ENCODE peak calls at places on chromosome 15, in five cellular contexts. P, B, Z, L and D are unnamed samples. For H3K9me3, the result is how much of the 10 kb centered on the place peaks cover.

GRCh38 chr15:23823508-23823907 is 136.4 kb upstream of the NDN start:
- DNase-seq in P (no peak), B (no peak), Z (no peak), L (no peak), D (no peak)

GRCh38 chr15:70290708-70291107 is 193.0 kb upstream of the TLE3 start:
- DNase-seq in P (no peak), B (no peak), Z (no peak), L (no peak), D (no peak)

GRCh38 chr15:23415321-23415865 is 31.6 kb downstream of the GOLGA6L2 start:
- DNase-seq in P (no peak), B (no peak), Z (no peak), L (peak), D (no peak)

GRCh38 chr15:57060799-57061198 is 142.4 kb downstream of the TCF12 start:
- DNase-seq in P (no peak), B (no peak), Z (no peak), L (no peak), D (peak)

GRCh38 chr15:77723756-77724155 is 91.0 kb upstream of the LINGO1 start:
- DNase-seq in P (no peak), B (no peak), Z (no peak), L (no peak), D (no peak)

GRCh38 chr15:69119692-69120395 is 40.6 kb upstream of the GLCE start:
- DNase-seq in P (no peak), B (no peak), Z (no peak), L (no peak), D (no peak)

GRCh38 chr15:58070801-58071418 is 5.4 kb upstream of the ALDH1A2 start:
- DNase-seq in P (peak), B (peak), Z (peak), L (peak), D (no peak)

GRCh38 chr15:29556385-29556784 is 265.9 kb downstream of the TJP1 start:
- DNase-seq in P (no peak), B (no peak), Z (no peak), L (no peak), D (no peak)

GRCh38 chr15:85019815-85020590 is 38.3 kb downstream of the PDE8A start:
- DNase-seq in P (no peak), B (no peak), Z (no peak), L (no peak), D (no peak)

GRCh38 chr15:57165992-57166391 is 210.3 kb upstream of the CGNL1 start:
- DNase-seq in P (no peak), B (no peak), Z (no peak), L (no peak), D (no peak)

GRCh38 chr15:32730677-32731654 is 13.2 kb downstream of the GREM1 start:
- DNase-seq in P (peak), B (peak), Z (no peak), L (peak), D (no peak)

GRCh38 chr15:69854521-69855171 is 243.1 kb downstream of the TLE3 start:
- DNase-seq in P (no peak), B (no peak), Z (peak), L (no peak), D (peak)

GRCh38 chr15:86813892-86814291 is 734.2 kb downstream of the AGBL1 start:
- DNase-seq in P (no peak), B (no peak), Z (no peak), L (no peak), D (no peak)

GRCh38 chr15:66188464-66188863 is 65.1 kb downstream of the MEGF11 start:
- DNase-seq in P (no peak), B (no peak), Z (no peak), L (no peak), D (no peak)

GRCh38 chr15:66654718-66655375 is 47.2 kb upstream of the SMAD6 start:
- DNase-seq in P (no peak), B (no peak), Z (no peak), L (peak), D (no peak)

GRCh38 chr15:39361497-39361896 is 219.4 kb upstream of the THBS1 start:
- DNase-seq in P (no peak), B (no peak), Z (no peak), L (no peak), D (no peak)

GRCh38 chr15:29035571-29036285 is 150.0 kb downstream of the APBA2 start:
- DNase-seq in P (no peak), B (no peak), Z (no peak), L (no peak), D (no peak)

GRCh38 chr15:94535298-94536048 is 304.1 kb downstream of the MCTP2 start:
- DNase-seq in P (no peak), B (no peak), Z (no peak), L (no peak), D (no peak)

GRCh38 chr15:40162552-40162951 is 1.7 kb downstream of the BUB1B start:
- DNase-seq in P (no peak), B (no peak), Z (no peak), L (no peak), D (no peak)

GRCh38 chr15:79090487-79091203 is at the start of gene RASGRF1:
- DNase-seq in P (no peak), B (peak), Z (peak), L (peak), D (no peak)

GRCh38 chr15:88845616-88846015 is 42.4 kb downstream of the ACAN start:
- DNase-seq in P (no peak), B (no peak), Z (no peak), L (no peak), D (no peak)

GRCh38 chr15:43930556-43930955 is 103.8 kb downstream of the WDR76 start:
- DNase-seq in P (no peak), B (no peak), Z (no peak), L (no peak), D (no peak)
- H3K27ac ChIP-seq in P (no peak), B (no peak), Z (no peak), L (no peak), D (no peak)

GRCh38 chr15:26729030-26729429 is 43.8 kb downstream of the GABRB3 start:
- DNase-seq in P (no peak), B (no peak), Z (no peak), L (no peak), D (no peak)
- H3K9me3 ChIP-seq in P (under half), B (under half), Z (under half), L (under half), D (under half)

GRCh38 chr15:54566654-54567053 is 588.4 kb downstream of the UNC13C start:
- DNase-seq in P (no peak), B (no peak), Z (no peak), L (no peak), D (no peak)

GRCh38 chr15:54564142-54564541 is 585.9 kb downstream of the UNC13C start:
- DNase-seq in P (no peak), B (no peak), Z (no peak), L (no peak), D (no peak)

DNA sequence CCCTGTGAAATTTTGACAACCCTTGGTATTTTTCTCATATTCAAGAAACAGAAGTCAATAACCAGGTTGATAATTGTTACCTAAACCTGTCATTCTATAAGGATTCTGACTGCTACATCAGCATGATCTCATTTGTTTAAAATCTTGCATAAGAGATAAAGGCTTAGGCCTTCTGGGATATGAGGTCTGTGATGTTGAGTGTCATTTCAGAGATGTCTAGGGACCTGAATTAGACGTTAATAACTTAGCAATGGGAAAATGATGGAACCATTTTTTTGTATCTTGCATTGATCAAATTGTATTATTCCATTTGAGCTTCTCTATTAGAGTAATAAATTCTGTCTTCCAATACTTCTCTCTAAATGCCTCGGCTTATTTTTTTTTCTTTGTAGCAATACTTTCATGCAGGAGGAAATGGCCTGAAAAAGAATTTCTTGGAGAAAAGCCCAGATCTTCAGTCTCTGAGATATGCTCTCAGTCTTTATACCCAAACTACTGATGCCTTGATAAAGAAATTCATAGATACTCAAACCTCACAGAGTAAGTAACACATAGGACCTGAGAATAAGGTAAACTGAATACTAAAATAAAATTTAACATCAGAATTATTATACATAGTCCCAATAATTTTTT is 589.3 kb downstream of the UNC13C start:
- DNase-seq in P (no peak), B (no peak), Z (no peak), L (no peak), D (no peak)
- H3K4me3 ChIP-seq in P (no peak), B (no peak), Z (no peak), L (no peak), D (no peak)

GRCh38 chr15:82572311-82572710 is 32.1 kb upstream of the RPS17 start:
- DNase-seq in P (no peak), B (no peak), Z (peak), L (no peak), D (no peak)

GRCh38 chr15:82571722-82572222 is 31.5 kb upstream of the RPS17 start:
- DNase-seq in P (peak), B (peak), Z (peak), L (peak), D (peak)

GRCh38 chr15:82570721-82571519 is 30.7 kb upstream of the RPS17 start:
- DNase-seq in P (no peak), B (no peak), Z (peak), L (no peak), D (no peak)

GRCh38 chr15:82575335-82575734 is 35.1 kb upstream of the RPS17 start:
- DNase-seq in P (no peak), B (no peak), Z (no peak), L (no peak), D (no peak)

GRCh38 chr15:82572986-82573385 is 32.7 kb upstream of the RPS17 start:
- DNase-seq in P (no peak), B (no peak), Z (peak), L (no peak), D (no peak)
- H3K27ac ChIP-seq in P (no peak), B (no peak), Z (no peak), L (no peak), D (no peak)

GRCh38 chr15:63381301-63382192 is at the start of gene CA12:
- DNase-seq in P (peak), B (peak), Z (peak), L (peak), D (no peak)
- H3K9me3 ChIP-seq in P (under half), B (under half), Z (under half), L (under half), D (under half)

GRCh38 chr15:99408236-99409096 is 157.2 kb downstream of the LRRC28 start:
- DNase-seq in P (no peak), B (no peak), Z (peak), L (peak), D (peak)
- H3K4me3 ChIP-seq in P (no peak), B (no peak), Z (no peak), L (no peak), D (no peak)

GRCh38 chr15:75721923-75722870 is 9.5 kb upstream of the CSPG4 start:
- DNase-seq in P (peak), B (no peak), Z (peak), L (peak), D (no peak)

GRCh38 chr15:75720297-75720696 is 7.6 kb upstream of the CSPG4 start:
- DNase-seq in P (no peak), B (no peak), Z (no peak), L (no peak), D (no peak)

GRCh38 chr15:75720787-75721461 is 8.3 kb upstream of the CSPG4 start:
- DNase-seq in P (peak), B (no peak), Z (peak), L (peak), D (no peak)

GRCh38 chr15:75721462-75721922 is 8.8 kb upstream of the CSPG4 start:
- DNase-seq in P (peak), B (no peak), Z (peak), L (peak), D (no peak)

GRCh38 chr15:75718326-75718725 is 5.7 kb upstream of the CSPG4 start:
- DNase-seq in P (no peak), B (no peak), Z (peak), L (peak), D (no peak)
- H3K27ac ChIP-seq in P (no peak), B (no peak), Z (no peak), L (no peak), D (no peak)

GRCh38 chr15:25176616-25176923 is 221.8 kb downstream of the SNRPN start:
- DNase-seq in P (no peak), B (no peak), Z (peak), L (peak), D (no peak)
- H3K9me3 ChIP-seq in P (under half), B (under half), Z (under half), L (under half), D (half or more)

DNA sequence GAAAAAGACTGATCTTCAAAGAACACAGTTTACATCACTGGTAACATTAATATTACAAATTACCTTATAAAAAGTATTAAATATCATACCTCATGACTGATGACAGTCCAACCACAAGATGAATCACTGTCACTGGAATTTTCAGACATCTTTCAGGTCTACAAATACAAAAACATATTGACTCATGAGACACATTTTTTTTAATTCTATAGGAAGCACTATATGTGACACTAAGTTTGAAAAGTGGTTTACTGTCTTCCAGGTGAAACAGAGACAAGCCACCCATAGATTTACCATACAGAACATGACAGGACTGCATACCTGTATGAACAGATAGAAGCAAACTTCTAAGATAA is 18.9 kb downstream of the CCPG1 start:
- DNase-seq in P (no peak), B (no peak), Z (no peak), L (no peak), D (no peak)
- H3K4me3 ChIP-seq in P (no peak), B (no peak), Z (no peak), L (no peak), D (no peak)

GRCh38 chr15:98758224-98758623 is 109.9 kb downstream of the IGF1R start:
- DNase-seq in P (no peak), B (no peak), Z (no peak), L (no peak), D (no peak)
- H3K27ac ChIP-seq in P (no peak), B (no peak), Z (no peak), L (no peak), D (no peak)